ENCODE peak calls at places on chromosomes 16 and 17, in four cellular contexts. Z is NCI-H2029, O is EL, F is fibroblast of the conjunctiva. W is an unnamed sample.

GRCh38 chr16:82835487-82836160 is 208.9 kb downstream of the CDH13 start:
- DNase-seq in Z (no peak), O (peak), F (no peak), W (no peak)

GRCh38 chr17:65071861-65072260 is 15.3 kb upstream of the GNA13 start:
- DNase-seq in Z (no peak), O (peak), F (no peak), W (peak)

GRCh38 chr17:28282596-28282995 is 36.4 kb upstream of the TMEM97 start:
- DNase-seq in O (peak), Z (no peak), F (peak), W (peak)

GRCh38 chr17:76271669-76272540 is 6.8 kb downstream of the UBALD2 start:
- DNase-seq in F (no peak), Z (no peak), O (no peak), W (no peak)

GRCh38 chr16:30997000-30997886 is 12.2 kb downstream of the HSD3B7 start:
- DNase-seq in O (peak), Z (peak), F (peak), W (peak)

GRCh38 chr17:39306509-39307212 is 80.9 kb upstream of the STAC2 start:
- DNase-seq in F (no peak), Z (no peak), O (peak), W (peak)

GRCh38 chr17:77541995-77542394 is 401.2 kb downstream of the SEC14L1 start:
- DNase-seq in O (no peak), Z (no peak), F (no peak), W (no peak)

GRCh38 chr17:66459811-66460270 is 157.4 kb downstream of the PRKCA start:
- DNase-seq in Z (no peak), F (peak), O (peak), W (peak)

GRCh38 chr17:43367588-43368242 is 31.1 kb upstream of the ARL4D start:
- DNase-seq in O (peak), F (peak), Z (peak), W (peak)

GRCh38 chr17:66714046-66715023 is 120.6 kb upstream of the CACNG5 start:
- DNase-seq in Z (no peak), O (no peak), F (no peak), W (no peak)

GRCh38 chr17:80264048-80264792 is 3.6 kb downstream of the RNF213 start:
- DNase-seq in O (no peak), Z (no peak), F (no peak), W (no peak)

GRCh38 chr16:67470314-67470713 is 10.6 kb downstream of the ATP6V0D1 start:
- DNase-seq in Z (peak), F (no peak), O (no peak), W (peak)

GRCh38 chr17:74786411-74787097 is 10.4 kb upstream of the NAT9 start:
- DNase-seq in Z (no peak), F (no peak), O (no peak), W (no peak)

GRCh38 chr16:8729779-8730334 is 55.4 kb downstream of the ABAT start:
- DNase-seq in O (no peak), F (no peak), Z (no peak), W (no peak)

GRCh38 chr17:76578376-76578775 is 7.3 kb downstream of the ST6GALNAC2 start:
- DNase-seq in O (no peak), Z (no peak), F (no peak), W (no peak)

GRCh38 chr17:22265807-22266206 is 573.5 kb downstream of the KCNJ18 start:
- DNase-seq in Z (no peak), F (no peak), O (no peak), W (no peak)

GRCh38 chr16:58002411-58002790 is 1.2 kb downstream of the USB1 start:
- DNase-seq in O (no peak), F (no peak), Z (no peak), W (no peak)